ENCODE peak calls at places on chromosomes 1 and 21, in nine cellular contexts. C is stomach, E is astrocyte, M is astrocyte of the spinal cord, X is left ventricle myocardium inferior, N is GM13976, U is IMR-90, H is fibroblast of the aortic adventitia, Q is mesothelial cell of epicardium. P is an unnamed sample.

GRCh38 chr1:24929091-24929875 is 793 bp downstream of the RUNX3 start:
- DNase-seq in C (no peak), E (no peak), M (no peak), X (no peak), N (no peak), U (no peak), H (no peak), Q (no peak), P (peak; percentile 68)

GRCh38 chr1:91884459-91885290 is 1.3 kb downstream of the TGFBR3 start:
- DNase-seq in C (peak; percentile 27), E (no peak), M (peak; percentile 20), X (peak; percentile 39), N (no peak), U (peak; percentile 24), H (peak; percentile 48), Q (no peak), P (peak; percentile 41)

GRCh38 chr21:25997788-25998611 is 172.6 kb downstream of the APP start:
- DNase-seq in C (peak; percentile 81), E (no peak), M (no peak), X (no peak), N (no peak), U (no peak), H (no peak), Q (no peak), P (no peak)

GRCh38 chr1:218284377-218284916 is 646 bp upstream of the RRP15 start:
- DNase-seq in C (no peak), E (no peak), M (no peak), X (no peak), N (no peak), U (no peak), H (no peak), Q (no peak), P (peak; percentile 17)

GRCh38 chr1:209291715-209292114 is 291.8 kb upstream of the CAMK1G start:
- DNase-seq in C (no peak), E (no peak), M (peak; percentile 20), X (no peak), N (no peak), U (no peak), H (no peak), Q (no peak), P (no peak)

GRCh38 chr1:114352797-114353196 is 158.2 kb downstream of the TRIM33 start:
- DNase-seq in C (no peak), E (no peak), M (no peak), X (no peak), N (no peak), U (no peak), H (peak; percentile 5), Q (no peak), P (no peak)

GRCh38 chr1:17561561-17561985 is 22.1 kb downstream of the ARHGEF10L start:
- DNase-seq in C (peak; percentile 63), E (no peak), M (peak; percentile 45), X (peak; percentile 37), N (no peak), U (no peak), H (peak; percentile 57), Q (no peak), P (no peak)

GRCh38 chr1:224067621-224068457 is 46.1 kb upstream of the FBXO28 start:
- DNase-seq in C (no peak), E (peak; percentile 36), M (peak; percentile 49), X (no peak), N (no peak), U (peak; percentile 70), H (peak; percentile 15), Q (no peak), P (no peak)

GRCh38 chr1:25544819-25545218 is 1.4 kb downstream of the LDLRAP1 start:
- DNase-seq in C (peak; percentile 44), E (no peak), M (no peak), X (no peak), N (no peak), U (no peak), H (no peak), Q (no peak), P (no peak)

GRCh38 chr1:228048120-228048519 is 34.4 kb upstream of the ARF1 start:
- DNase-seq in C (no peak), E (no peak), M (no peak), X (no peak), N (no peak), U (no peak), H (no peak), Q (no peak), P (no peak)

GRCh38 chr1:55580845-55581332 is 365.7 kb upstream of the USP24 start:
- DNase-seq in C (no peak), E (peak; percentile 91), M (peak; percentile 85), X (no peak), N (no peak), U (peak; percentile 92), H (peak; percentile 79), Q (no peak), P (no peak)

GRCh38 chr1:93900723-93901504 is 8.3 kb downstream of the GCLM start:
- DNase-seq in C (no peak), E (no peak), M (no peak), X (no peak), N (no peak), U (no peak), H (no peak), Q (no peak), P (no peak)

GRCh38 chr1:93717639-93718038 is 36.0 kb upstream of the BCAR3 start:
- DNase-seq in C (no peak), E (no peak), M (no peak), X (no peak), N (no peak), U (no peak), H (no peak), Q (no peak), P (no peak)

GRCh38 chr1:56590520-56591011 is 11.2 kb upstream of the PLPP3 start:
- DNase-seq in C (no peak), E (peak; percentile 29), M (no peak), X (no peak), N (no peak), U (no peak), H (peak; percentile 76), Q (no peak), P (no peak)

GRCh38 chr1:145942405-145942804 is 15.1 kb upstream of the RBM8A start:
- DNase-seq in C (no peak), E (no peak), M (no peak), X (no peak), N (no peak), U (no peak), H (no peak), Q (no peak), P (no peak)

DNA sequence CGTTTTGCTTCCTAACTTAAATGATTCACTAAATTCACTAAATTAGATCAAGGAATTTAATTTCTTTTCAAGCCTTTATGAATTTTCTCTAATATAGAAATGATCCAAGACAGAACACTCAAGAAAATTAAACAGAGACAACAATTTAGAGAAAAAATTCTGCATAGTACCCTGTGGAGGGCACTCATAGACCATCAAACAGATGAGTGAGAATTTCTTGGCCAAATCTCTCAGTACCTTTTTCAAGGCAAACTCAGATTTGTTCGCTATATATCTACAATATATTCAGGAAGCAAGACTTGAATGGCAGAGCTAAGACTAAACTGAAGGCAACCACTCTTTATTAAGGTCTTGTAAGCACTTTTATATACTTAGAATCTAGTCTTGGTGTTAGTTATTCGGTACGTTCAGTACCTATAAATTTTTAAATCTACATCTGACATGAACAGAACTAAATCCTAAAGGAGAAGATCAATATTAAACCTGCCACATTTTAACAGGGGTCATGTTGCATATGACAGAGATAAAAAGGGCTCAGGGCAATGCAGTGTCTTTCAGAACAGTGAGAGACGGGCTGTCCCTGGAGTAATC is 118.7 kb upstream of the TMPRSS15 start:
- DNase-seq in C (no peak), E (peak; percentile 6), M (peak; percentile 54), X (no peak), N (no peak), U (no peak), H (peak; percentile 8), Q (no peak), P (no peak)
- TF ChIP-seq CTCF in C (no peak), E (peak; percentile 47), M (peak; percentile 37), X (peak; percentile 21), N (no peak), U (no peak), H (no peak), Q (peak; percentile 31), P (no peak)

GRCh38 chr1:46747683-46748288 is 28.9 kb upstream of the EFCAB14 start:
- DNase-seq in C (peak; percentile 57), E (peak; percentile 20), M (peak; percentile 32), X (no peak), N (peak; percentile 19), U (peak; percentile 55), H (peak; percentile 47), Q (no peak), P (no peak)
- TF ChIP-seq CTCF in C (no peak), E (peak; percentile 53), M (peak; percentile 73), X (peak; percentile 88), N (no peak), U (peak; percentile 55), H (peak; percentile 65), Q (peak; percentile 40), P (no peak)

GRCh38 chr1:34740161-34740875 is 14.5 kb upstream of the GJB5 start:
- DNase-seq in C (no peak), E (no peak), M (peak; percentile 1), X (no peak), N (no peak), U (no peak), H (no peak), Q (no peak), P (no peak)
- TF ChIP-seq CTCF in C (no peak), E (no peak), M (no peak), X (no peak), N (no peak), U (no peak), H (no peak), Q (no peak), P (no peak)

GRCh38 chr1:32927441-32927840 is 26.3 kb upstream of the TMEM54 start:
- DNase-seq in C (no peak), E (no peak), M (no peak), X (no peak), N (no peak), U (no peak), H (no peak), Q (no peak), P (no peak)

GRCh38 chr1:32926562-32926961 is 25.4 kb upstream of the TMEM54 start:
- DNase-seq in C (no peak), E (no peak), M (no peak), X (no peak), N (no peak), U (no peak), H (no peak), Q (no peak), P (no peak)

GRCh38 chr1:32924881-32925344 is 23.7 kb upstream of the TMEM54 start:
- DNase-seq in C (peak; percentile 44), E (no peak), M (no peak), X (peak; percentile 29), N (no peak), U (no peak), H (no peak), Q (no peak), P (no peak)

GRCh38 chr1:32928285-32928684 is 27.1 kb upstream of the TMEM54 start:
- DNase-seq in C (no peak), E (no peak), M (no peak), X (no peak), N (no peak), U (no peak), H (no peak), Q (no peak), P (no peak)

GRCh38 chr1:32925360-32926142 is 24.4 kb upstream of the TMEM54 start:
- DNase-seq in C (no peak), E (no peak), M (peak; percentile 22), X (no peak), N (no peak), U (no peak), H (no peak), Q (no peak), P (no peak)
- TF ChIP-seq CTCF in C (no peak), E (no peak), M (no peak), X (no peak), N (no peak), U (no peak), H (no peak), Q (no peak), P (no peak)

P was measured in natural killer cell.